ENCODE peak calls at places on chromosomes 16 and 17, in four cellular contexts. A is suprapubic skin, E is T-helper 9 cell, F is frontal cortex. O is an unnamed sample.

GRCh38 chr16:23967018-23967417 is 131.2 kb downstream of the PRKCB start:
- DNase-seq in A (no peak), E (no peak), F (no peak), O (no peak)

GRCh38 chr17:48416971-48417370 is 13.0 kb downstream of the SKAP1 start:
- DNase-seq in A (no peak), E (no peak), F (no peak), O (no peak)

GRCh38 chr17:74454197-74455024 is 12.0 kb upstream of the CD300A start:
- DNase-seq in A (peak), E (no peak), F (no peak), O (peak)

GRCh38 chr16:89958068-89958467 is 9.5 kb downstream of the DEF8 start:
- DNase-seq in A (no peak), E (no peak), F (no peak), O (no peak)

GRCh38 chr17:82370471-82371332 is 863 bp upstream of the UTS2R start:
- DNase-seq in A (no peak), E (no peak), F (no peak), O (no peak)

GRCh38 chr17:78546476-78546875 is 30.7 kb downstream of the DNAH17 start:
- DNase-seq in A (no peak), E (no peak), F (no peak), O (no peak)

GRCh38 chr16:51875834-51876725 is 670.9 kb downstream of the TOX3 start:
- DNase-seq in A (no peak), E (no peak), F (no peak), O (no peak)

GRCh38 chr17:30253316-30253715 is 17.8 kb upstream of the SLC6A4 start:
- DNase-seq in A (no peak), E (no peak), F (no peak), O (no peak)

GRCh38 chr16:54936086-54936978 is 5.7 kb downstream of the IRX5 start:
- DNase-seq in A (no peak), E (no peak), F (peak), O (no peak)

GRCh38 chr16:27330542-27330941 is 16.8 kb downstream of the IL4R start:
- DNase-seq in A (peak), E (no peak), F (no peak), O (no peak)

GRCh38 chr16:2019500-2019899 is at the start of gene NPW:
- DNase-seq in A (no peak), E (no peak), F (no peak), O (no peak)

GRCh38 chr17:11979795-11980194 is 17.5 kb downstream of the ZNF18 start:
- DNase-seq in A (no peak), E (no peak), F (no peak), O (no peak)

GRCh38 chr16:88963583-88963982 is 13.4 kb downstream of the CBFA2T3 start:
- DNase-seq in A (no peak), E (no peak), F (no peak), O (no peak)

GRCh38 chr17:19570497-19571151 is 37.0 kb downstream of the SLC47A1 start:
- DNase-seq in A (no peak), E (no peak), F (no peak), O (no peak)

GRCh38 chr17:39608601-39609000 is 881 bp upstream of the NEUROD2 start:
- DNase-seq in A (no peak), E (no peak), F (no peak), O (no peak)

GRCh38 chr16:78005881-78006280 is 16.5 kb upstream of the CLEC3A start:
- DNase-seq in A (no peak), E (no peak), F (no peak), O (no peak)

GRCh38 chr17:27553019-27553511 is 77.9 kb upstream of the LGALS9 start:
- DNase-seq in A (no peak), E (no peak), F (no peak), O (no peak)

GRCh38 chr17:68387485-68387884 is 69.8 kb downstream of the WIPI1 start:
- DNase-seq in A (no peak), E (no peak), F (no peak), O (no peak)

GRCh38 chr16:22141746-22142145 is 20.6 kb upstream of the SDR42E2 start:
- DNase-seq in A (no peak), E (no peak), F (no peak), O (no peak)

GRCh38 chr16:88430524-88431446 is 22.3 kb upstream of the ZFPM1 start:
- DNase-seq in A (no peak), E (peak), F (no peak), O (no peak)

O was measured in T-helper 22 cell.